ENCODE peak calls at places on chromosome 10, in five cellular contexts. One of them, this sample, is unnamed.

GRCh38 chr10:128062837-128063563 is 63.2 kb downstream of the MKI67 start:
- DNase-seq in BE2C: no peak
- DNase-seq in fibroblast of pulmonary artery: peak
- DNase-seq in MCF 10A: no peak
- DNase-seq in dorsolateral prefrontal cortex: peak
- DNase-seq in this sample: no peak

GRCh38 chr10:132373241-132373955 is 23.6 kb upstream of the PWWP2B start:
- DNase-seq in dorsolateral prefrontal cortex: no peak
- DNase-seq in BE2C: no peak
- DNase-seq in MCF 10A: no peak
- DNase-seq in fibroblast of pulmonary artery: no peak
- DNase-seq in this sample: peak

GRCh38 chr10:122290833-122291532 is 19.9 kb downstream of the BTBD16 start:
- DNase-seq in dorsolateral prefrontal cortex: no peak
- DNase-seq in MCF 10A: no peak
- DNase-seq in BE2C: no peak
- DNase-seq in fibroblast of pulmonary artery: no peak
- DNase-seq in this sample: no peak

GRCh38 chr10:123491692-123492415 is 174.3 kb upstream of the GPR26 start:
- DNase-seq in BE2C: no peak
- DNase-seq in fibroblast of pulmonary artery: no peak
- DNase-seq in MCF 10A: no peak
- DNase-seq in dorsolateral prefrontal cortex: no peak
- DNase-seq in this sample: no peak

GRCh38 chr10:98096731-98097130 is 37.7 kb upstream of the R3HCC1L start:
- DNase-seq in MCF 10A: no peak
- DNase-seq in BE2C: no peak
- DNase-seq in dorsolateral prefrontal cortex: no peak
- DNase-seq in fibroblast of pulmonary artery: no peak
- DNase-seq in this sample: no peak

GRCh38 chr10:35225204-35225603 is 98.6 kb downstream of the CREM start:
- DNase-seq in fibroblast of pulmonary artery: peak
- DNase-seq in BE2C: no peak
- DNase-seq in dorsolateral prefrontal cortex: no peak
- DNase-seq in MCF 10A: peak
- DNase-seq in this sample: no peak

GRCh38 chr10:58424176-58424575 is 39.0 kb downstream of the TFAM start:
- DNase-seq in dorsolateral prefrontal cortex: no peak
- DNase-seq in BE2C: no peak
- DNase-seq in MCF 10A: no peak
- DNase-seq in fibroblast of pulmonary artery: peak
- DNase-seq in this sample: no peak

GRCh38 chr10:63628526-63629362 is 107.5 kb downstream of the REEP3 start:
- DNase-seq in dorsolateral prefrontal cortex: peak
- DNase-seq in MCF 10A: peak
- DNase-seq in fibroblast of pulmonary artery: no peak
- DNase-seq in BE2C: peak
- DNase-seq in this sample: peak

GRCh38 chr10:102140913-102141540 is 8.2 kb downstream of the PPRC1 start:
- DNase-seq in BE2C: no peak
- DNase-seq in dorsolateral prefrontal cortex: no peak
- DNase-seq in fibroblast of pulmonary artery: no peak
- DNase-seq in MCF 10A: no peak
- DNase-seq in this sample: no peak
- TF ChIP-seq CTCF in BE2C: no peak
- TF ChIP-seq CTCF in dorsolateral prefrontal cortex: no peak
- TF ChIP-seq CTCF in fibroblast of pulmonary artery: no peak
- TF ChIP-seq CTCF in MCF 10A: no peak
- TF ChIP-seq CTCF in this sample: no peak

GRCh38 chr10:103724771-103725170 is 130.6 kb downstream of the SH3PXD2A start:
- DNase-seq in fibroblast of pulmonary artery: no peak
- DNase-seq in dorsolateral prefrontal cortex: no peak
- DNase-seq in MCF 10A: no peak
- DNase-seq in BE2C: no peak
- DNase-seq in this sample: no peak

GRCh38 chr10:103727546-103727963 is 127.8 kb downstream of the SH3PXD2A start:
- DNase-seq in dorsolateral prefrontal cortex: peak
- DNase-seq in fibroblast of pulmonary artery: no peak
- DNase-seq in MCF 10A: no peak
- DNase-seq in BE2C: no peak
- DNase-seq in this sample: no peak

GRCh38 chr10:103725242-103725641 is 130.1 kb downstream of the SH3PXD2A start:
- DNase-seq in MCF 10A: no peak
- DNase-seq in BE2C: no peak
- DNase-seq in fibroblast of pulmonary artery: no peak
- DNase-seq in dorsolateral prefrontal cortex: no peak
- DNase-seq in this sample: no peak

GRCh38 chr10:103729851-103730250 is 125.5 kb downstream of the SH3PXD2A start:
- DNase-seq in MCF 10A: no peak
- DNase-seq in dorsolateral prefrontal cortex: no peak
- DNase-seq in fibroblast of pulmonary artery: no peak
- DNase-seq in BE2C: no peak
- DNase-seq in this sample: no peak

DNA sequence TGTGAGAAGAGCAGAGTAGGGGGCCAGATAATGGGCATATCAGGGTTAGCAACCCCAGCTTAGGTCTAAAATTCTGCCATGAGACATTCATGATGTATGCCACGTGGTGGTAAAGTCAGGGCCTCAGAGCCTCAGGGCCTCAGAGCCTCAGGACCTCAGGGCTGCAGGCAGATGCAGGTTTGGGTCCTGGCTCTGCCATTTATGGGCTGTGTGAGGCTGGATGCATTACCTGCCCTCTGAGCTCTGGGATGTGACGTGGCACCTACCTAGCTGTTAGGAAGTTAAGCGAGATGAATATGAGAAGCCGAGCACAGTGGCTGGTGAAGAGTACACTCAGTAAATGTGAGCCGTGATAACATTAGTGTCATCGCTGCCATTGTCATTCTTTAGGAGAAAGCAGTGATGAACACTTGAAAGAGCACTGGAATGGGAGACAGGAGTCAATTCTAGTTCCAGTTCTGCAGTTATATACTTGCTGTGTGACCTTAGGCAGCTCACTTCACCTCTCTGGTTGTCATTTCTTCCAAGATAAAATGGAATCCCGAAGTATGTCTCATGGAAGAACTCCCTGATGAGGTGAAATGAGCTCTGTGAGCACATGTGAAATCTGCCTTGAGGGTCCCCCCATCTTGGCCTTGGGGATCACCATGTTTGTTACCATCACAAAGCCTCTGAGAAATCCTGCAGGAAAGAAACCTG is 127.2 kb downstream of the SH3PXD2A start:
- DNase-seq in BE2C: no peak
- DNase-seq in dorsolateral prefrontal cortex: no peak
- DNase-seq in fibroblast of pulmonary artery: no peak
- DNase-seq in MCF 10A: no peak
- DNase-seq in this sample: no peak
- TF ChIP-seq CTCF in BE2C: no peak
- TF ChIP-seq CTCF in dorsolateral prefrontal cortex: no peak
- TF ChIP-seq CTCF in fibroblast of pulmonary artery: no peak
- TF ChIP-seq CTCF in MCF 10A: no peak
- TF ChIP-seq CTCF in this sample: no peak

DNA sequence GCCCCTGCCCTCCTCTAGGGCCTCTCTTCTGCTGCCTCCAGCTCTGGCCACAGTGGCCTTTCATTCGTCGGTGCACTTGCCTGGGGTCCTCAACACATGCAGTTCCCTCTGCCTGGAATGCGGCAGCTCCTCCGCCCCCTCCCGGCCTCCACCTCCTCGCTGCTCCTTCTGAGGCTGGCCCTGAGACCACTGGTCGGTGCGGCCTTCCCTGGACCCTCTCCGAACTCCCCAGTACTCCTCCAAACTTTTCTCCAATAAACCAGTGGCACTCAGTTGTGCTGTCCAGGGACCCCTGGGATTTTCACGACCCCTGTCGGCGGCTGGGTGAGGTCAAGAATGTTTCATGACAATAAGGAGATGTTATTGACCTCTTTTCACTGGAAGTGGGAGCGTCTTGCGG is 53.5 kb downstream of the BMS1 start:
- DNase-seq in dorsolateral prefrontal cortex: no peak
- DNase-seq in fibroblast of pulmonary artery: no peak
- DNase-seq in MCF 10A: no peak
- DNase-seq in BE2C: no peak
- DNase-seq in this sample: no peak
- TF ChIP-seq CTCF in dorsolateral prefrontal cortex: no peak
- TF ChIP-seq CTCF in fibroblast of pulmonary artery: no peak
- TF ChIP-seq CTCF in MCF 10A: no peak
- TF ChIP-seq CTCF in BE2C: no peak
- TF ChIP-seq CTCF in this sample: no peak

GRCh38 chr10:19164461-19164860 is 115.9 kb downstream of the MALRD1 start:
- DNase-seq in dorsolateral prefrontal cortex: no peak
- DNase-seq in MCF 10A: no peak
- DNase-seq in fibroblast of pulmonary artery: no peak
- DNase-seq in BE2C: no peak
- DNase-seq in this sample: no peak

GRCh38 chr10:19169684-19170083 is 121.1 kb downstream of the MALRD1 start:
- DNase-seq in dorsolateral prefrontal cortex: no peak
- DNase-seq in fibroblast of pulmonary artery: no peak
- DNase-seq in MCF 10A: peak
- DNase-seq in BE2C: no peak
- DNase-seq in this sample: no peak

GRCh38 chr10:19168584-19168983 is 120.0 kb downstream of the MALRD1 start:
- DNase-seq in fibroblast of pulmonary artery: no peak
- DNase-seq in dorsolateral prefrontal cortex: no peak
- DNase-seq in MCF 10A: peak
- DNase-seq in BE2C: no peak
- DNase-seq in this sample: peak
- TF ChIP-seq CTCF in fibroblast of pulmonary artery: peak
- TF ChIP-seq CTCF in dorsolateral prefrontal cortex: no peak
- TF ChIP-seq CTCF in MCF 10A: no peak
- TF ChIP-seq CTCF in BE2C: no peak
- TF ChIP-seq CTCF in this sample: peak

GRCh38 chr10:3287566-3288445 is 115.2 kb upstream of the PITRM1 start:
- DNase-seq in MCF 10A: no peak
- DNase-seq in BE2C: peak
- DNase-seq in fibroblast of pulmonary artery: no peak
- DNase-seq in dorsolateral prefrontal cortex: no peak
- DNase-seq in this sample: no peak
- TF ChIP-seq CTCF in MCF 10A: no peak
- TF ChIP-seq CTCF in BE2C: no peak
- TF ChIP-seq CTCF in fibroblast of pulmonary artery: no peak
- TF ChIP-seq CTCF in dorsolateral prefrontal cortex: no peak
- TF ChIP-seq CTCF in this sample: peak

GRCh38 chr10:94080108-94080507 is 86.4 kb downstream of the PLCE1 start:
- DNase-seq in MCF 10A: no peak
- DNase-seq in dorsolateral prefrontal cortex: no peak
- DNase-seq in BE2C: no peak
- DNase-seq in fibroblast of pulmonary artery: no peak
- DNase-seq in this sample: no peak
- TF ChIP-seq CTCF in MCF 10A: no peak
- TF ChIP-seq CTCF in dorsolateral prefrontal cortex: no peak
- TF ChIP-seq CTCF in BE2C: no peak
- TF ChIP-seq CTCF in fibroblast of pulmonary artery: no peak
- TF ChIP-seq CTCF in this sample: no peak

GRCh38 chr10:43260911-43261577 is 5.8 kb downstream of the RASGEF1A start:
- DNase-seq in BE2C: no peak
- DNase-seq in dorsolateral prefrontal cortex: no peak
- DNase-seq in MCF 10A: no peak
- DNase-seq in fibroblast of pulmonary artery: no peak
- DNase-seq in this sample: no peak

GRCh38 chr10:43259248-43259980 is 7.5 kb downstream of the RASGEF1A start:
- DNase-seq in dorsolateral prefrontal cortex: no peak
- DNase-seq in BE2C: no peak
- DNase-seq in MCF 10A: no peak
- DNase-seq in fibroblast of pulmonary artery: no peak
- DNase-seq in this sample: no peak

GRCh38 chr10:43258922-43259247 is 8.0 kb downstream of the RASGEF1A start:
- DNase-seq in dorsolateral prefrontal cortex: peak
- DNase-seq in fibroblast of pulmonary artery: no peak
- DNase-seq in MCF 10A: no peak
- DNase-seq in BE2C: no peak
- DNase-seq in this sample: no peak

GRCh38 chr10:43261578-43261965 is 5.3 kb downstream of the RASGEF1A start:
- DNase-seq in MCF 10A: no peak
- DNase-seq in dorsolateral prefrontal cortex: no peak
- DNase-seq in BE2C: no peak
- DNase-seq in fibroblast of pulmonary artery: no peak
- DNase-seq in this sample: no peak

GRCh38 chr10:43259981-43260761 is 6.7 kb downstream of the RASGEF1A start:
- DNase-seq in fibroblast of pulmonary artery: peak
- DNase-seq in dorsolateral prefrontal cortex: peak
- DNase-seq in BE2C: peak
- DNase-seq in MCF 10A: peak
- DNase-seq in this sample: no peak
- TF ChIP-seq CTCF in fibroblast of pulmonary artery: no peak
- TF ChIP-seq CTCF in dorsolateral prefrontal cortex: no peak
- TF ChIP-seq CTCF in BE2C: no peak
- TF ChIP-seq CTCF in MCF 10A: no peak
- TF ChIP-seq CTCF in this sample: no peak

GRCh38 chr10:6191569-6191968 is 11.2 kb upstream of the PFKFB3 start:
- DNase-seq in fibroblast of pulmonary artery: no peak
- DNase-seq in dorsolateral prefrontal cortex: no peak
- DNase-seq in BE2C: no peak
- DNase-seq in MCF 10A: no peak
- DNase-seq in this sample: no peak

GRCh38 chr10:6195376-6195775 is 7.4 kb upstream of the PFKFB3 start:
- DNase-seq in BE2C: no peak
- DNase-seq in MCF 10A: no peak
- DNase-seq in dorsolateral prefrontal cortex: no peak
- DNase-seq in fibroblast of pulmonary artery: peak
- DNase-seq in this sample: no peak

GRCh38 chr10:6194291-6194690 is 8.4 kb upstream of the PFKFB3 start:
- DNase-seq in fibroblast of pulmonary artery: no peak
- DNase-seq in dorsolateral prefrontal cortex: no peak
- DNase-seq in BE2C: no peak
- DNase-seq in MCF 10A: no peak
- DNase-seq in this sample: no peak

GRCh38 chr10:6187278-6187677 is 15.5 kb upstream of the PFKFB3 start:
- DNase-seq in dorsolateral prefrontal cortex: no peak
- DNase-seq in MCF 10A: no peak
- DNase-seq in fibroblast of pulmonary artery: no peak
- DNase-seq in BE2C: no peak
- DNase-seq in this sample: no peak

DNA sequence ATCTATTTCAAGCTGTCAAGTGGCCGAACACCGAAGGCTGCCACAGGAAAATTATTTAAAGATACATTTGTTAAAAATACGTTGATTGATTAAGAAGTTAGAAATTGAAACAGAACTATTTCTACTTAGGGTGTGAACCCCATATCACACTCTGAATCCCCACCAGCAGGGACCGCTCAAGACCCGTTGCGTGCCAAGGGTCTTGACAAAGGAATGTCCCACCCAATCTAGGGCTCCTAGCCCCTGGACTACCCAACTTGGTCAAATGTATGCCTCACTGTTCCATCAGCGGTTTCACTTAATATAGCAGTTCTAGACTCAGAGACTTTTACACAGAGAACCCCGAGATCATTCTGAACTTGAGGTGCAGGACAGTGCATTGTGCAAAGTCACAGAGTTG is 11.6 kb upstream of the PFKFB3 start:
- DNase-seq in BE2C: no peak
- DNase-seq in fibroblast of pulmonary artery: no peak
- DNase-seq in MCF 10A: no peak
- DNase-seq in dorsolateral prefrontal cortex: no peak
- DNase-seq in this sample: no peak
- TF ChIP-seq CTCF in BE2C: no peak
- TF ChIP-seq CTCF in fibroblast of pulmonary artery: no peak
- TF ChIP-seq CTCF in MCF 10A: no peak
- TF ChIP-seq CTCF in dorsolateral prefrontal cortex: no peak
- TF ChIP-seq CTCF in this sample: no peak

This sample was measured in glutamatergic neuron.